ENCODE peak calls at places on chromosome 7, in five cellular contexts. One of them, this sample, is unnamed.
A peak's percentile ranks its signal among the peaks of the same experiment; 100 is the strongest.

GRCh38 chr7:158295966-158296797 is 291.4 kb downstream of the PTPRN2 start:
- DNase-seq in GM12878: no peak
- DNase-seq in upper lobe of left lung: no peak
- DNase-seq in tibial nerve: no peak
- DNase-seq in A549: no peak
- DNase-seq in this sample: no peak

GRCh38 chr7:151351967-151352366 is 10.4 kb downstream of the NUB1 start:
- DNase-seq in upper lobe of left lung: no peak
- DNase-seq in A549: no peak
- DNase-seq in GM12878: no peak
- DNase-seq in tibial nerve: no peak
- DNase-seq in this sample: no peak

GRCh38 chr7:27151341-27151944 is 940 bp downstream of the HOXA3 start:
- DNase-seq in GM12878: no peak
- DNase-seq in A549: no peak
- DNase-seq in upper lobe of left lung: no peak
- DNase-seq in tibial nerve: no peak
- DNase-seq in this sample: peak; percentile 39

GRCh38 chr7:156192921-156193320 is 380.7 kb upstream of the SHH start:
- DNase-seq in A549: peak; percentile 37
- DNase-seq in tibial nerve: no peak
- DNase-seq in GM12878: no peak
- DNase-seq in upper lobe of left lung: no peak
- DNase-seq in this sample: no peak

GRCh38 chr7:84159435-84159834 is 35.2 kb downstream of the SEMA3A start:
- DNase-seq in GM12878: no peak
- DNase-seq in upper lobe of left lung: no peak
- DNase-seq in A549: no peak
- DNase-seq in tibial nerve: no peak
- DNase-seq in this sample: no peak

GRCh38 chr7:141541375-141541774 is 9.8 kb upstream of the AGK start:
- DNase-seq in A549: no peak
- DNase-seq in tibial nerve: no peak
- DNase-seq in upper lobe of left lung: no peak
- DNase-seq in GM12878: no peak
- DNase-seq in this sample: no peak

GRCh38 chr7:150570712-150571465 is 3.7 kb downstream of the GIMAP4 start:
- DNase-seq in upper lobe of left lung: no peak
- DNase-seq in A549: no peak
- DNase-seq in GM12878: no peak
- DNase-seq in tibial nerve: no peak
- DNase-seq in this sample: no peak

GRCh38 chr7:47488969-47489342 is 93.0 kb downstream of the TNS3 start:
- DNase-seq in GM12878: no peak
- DNase-seq in tibial nerve: no peak
- DNase-seq in A549: no peak
- DNase-seq in upper lobe of left lung: no peak
- DNase-seq in this sample: no peak

GRCh38 chr7:97555845-97556431 is 175.9 kb upstream of the TAC1 start:
- DNase-seq in upper lobe of left lung: no peak
- DNase-seq in A549: peak; percentile 2
- DNase-seq in GM12878: no peak
- DNase-seq in tibial nerve: no peak
- DNase-seq in this sample: no peak

GRCh38 chr7:133560900-133561299 is 308.0 kb downstream of the EXOC4 start:
- DNase-seq in upper lobe of left lung: no peak
- DNase-seq in tibial nerve: no peak
- DNase-seq in GM12878: no peak
- DNase-seq in A549: no peak
- DNase-seq in this sample: no peak

GRCh38 chr7:99824091-99824490 is 3.7 kb upstream of the CYP3A43 start:
- DNase-seq in GM12878: no peak
- DNase-seq in upper lobe of left lung: no peak
- DNase-seq in A549: no peak
- DNase-seq in tibial nerve: no peak
- DNase-seq in this sample: no peak

GRCh38 chr7:55178863-55179773 is 160.3 kb downstream of the EGFR start:
- DNase-seq in tibial nerve: no peak
- DNase-seq in upper lobe of left lung: no peak
- DNase-seq in A549: no peak
- DNase-seq in GM12878: no peak
- DNase-seq in this sample: no peak
- TF ChIP-seq EP300 in tibial nerve: peak; percentile 29
- TF ChIP-seq EP300 in upper lobe of left lung: no peak
- TF ChIP-seq EP300 in A549: no peak
- TF ChIP-seq EP300 in GM12878: no peak
- TF ChIP-seq EP300 in this sample: no peak

GRCh38 chr7:5523052-5523711 is 99.5 kb upstream of the TNRC18 start:
- DNase-seq in GM12878: no peak
- DNase-seq in A549: peak; percentile 73
- DNase-seq in tibial nerve: no peak
- DNase-seq in upper lobe of left lung: no peak
- DNase-seq in this sample: no peak
- TF ChIP-seq POLR2A in GM12878: no peak
- TF ChIP-seq POLR2A in A549: no peak
- TF ChIP-seq POLR2A in tibial nerve: no peak
- TF ChIP-seq POLR2A in upper lobe of left lung: no peak
- TF ChIP-seq POLR2A in this sample: no peak

DNA sequence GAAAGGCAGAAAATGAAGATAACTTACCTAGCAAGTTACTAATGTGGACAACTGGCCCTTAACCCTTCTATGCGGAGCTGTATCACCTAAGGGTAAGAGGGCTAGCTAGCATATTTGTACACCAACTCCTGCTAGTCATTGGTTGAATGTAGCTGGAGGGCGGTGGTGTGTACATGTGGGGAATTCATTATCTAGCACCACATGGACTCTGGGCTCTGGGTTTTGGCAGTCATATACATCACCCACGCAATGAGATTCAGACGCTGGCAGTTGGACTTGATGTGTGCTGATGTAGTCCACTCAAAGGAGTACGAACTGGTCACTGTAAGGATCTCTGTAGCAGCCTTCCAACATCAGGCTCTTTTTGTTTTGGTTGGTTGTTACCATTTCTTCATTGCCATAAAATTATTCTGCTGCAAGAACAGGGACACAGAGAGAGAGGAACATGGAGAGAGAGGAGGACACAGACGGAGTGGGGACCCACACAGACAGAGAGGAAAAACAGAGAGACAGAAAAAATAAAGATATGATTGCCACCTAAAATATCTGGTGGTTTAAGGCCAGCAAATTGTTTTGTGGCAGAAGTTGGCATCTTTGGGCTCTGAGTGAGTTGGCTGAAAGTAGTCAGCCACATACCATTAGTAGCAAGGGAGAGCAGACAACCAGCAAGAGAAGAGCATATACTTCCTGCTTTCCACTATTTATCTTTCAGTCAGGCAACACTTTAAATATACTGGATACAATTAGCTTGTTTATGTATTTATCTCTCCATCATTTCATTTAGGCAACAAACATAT is 76.7 kb upstream of the MTPN start:
- DNase-seq in A549: no peak
- DNase-seq in tibial nerve: no peak
- DNase-seq in GM12878: no peak
- DNase-seq in upper lobe of left lung: no peak
- DNase-seq in this sample: no peak
- TF ChIP-seq EP300 in A549: no peak
- TF ChIP-seq EP300 in tibial nerve: no peak
- TF ChIP-seq EP300 in GM12878: no peak
- TF ChIP-seq EP300 in upper lobe of left lung: no peak
- TF ChIP-seq EP300 in this sample: no peak

GRCh38 chr7:130380121-130380860 is at the start of gene CPA1:
- DNase-seq in GM12878: no peak
- DNase-seq in upper lobe of left lung: peak; percentile 55
- DNase-seq in A549: no peak
- DNase-seq in tibial nerve: no peak
- DNase-seq in this sample: no peak
- TF ChIP-seq POLR2A in GM12878: no peak
- TF ChIP-seq POLR2A in upper lobe of left lung: no peak
- TF ChIP-seq POLR2A in A549: no peak
- TF ChIP-seq POLR2A in tibial nerve: no peak
- TF ChIP-seq POLR2A in this sample: no peak

GRCh38 chr7:145893925-145894535 is 222.6 kb upstream of the CNTNAP2 start:
- DNase-seq in GM12878: no peak
- DNase-seq in tibial nerve: no peak
- DNase-seq in A549: no peak
- DNase-seq in upper lobe of left lung: no peak
- DNase-seq in this sample: no peak
- TF ChIP-seq EP300 in GM12878: no peak
- TF ChIP-seq EP300 in tibial nerve: no peak
- TF ChIP-seq EP300 in A549: no peak
- TF ChIP-seq EP300 in upper lobe of left lung: no peak
- TF ChIP-seq EP300 in this sample: no peak

GRCh38 chr7:140176811-140177702 is at the start of gene KDM7A:
- DNase-seq in upper lobe of left lung: peak; percentile 98
- DNase-seq in A549: peak; percentile 89
- DNase-seq in tibial nerve: peak; percentile 84
- DNase-seq in GM12878: peak; percentile 25
- DNase-seq in this sample: peak; percentile 88
- TF ChIP-seq POLR2A in upper lobe of left lung: peak; percentile 88
- TF ChIP-seq POLR2A in A549: peak; percentile 65
- TF ChIP-seq POLR2A in tibial nerve: peak; percentile 84
- TF ChIP-seq POLR2A in GM12878: peak; percentile 70
- TF ChIP-seq POLR2A in this sample: peak; percentile 44

This sample was measured in ovary.